ENCODE peak calls at places on chromosomes 11 and 22, in seven cellular contexts. V, A, K, Q, Z, P and X are unnamed samples.

GRCh38 chr22:22798716-22799115 is 88.9 kb upstream of the IGLL5 start:
- DNase-seq in V (no peak), A (no peak), K (no peak), Q (no peak), Z (no peak), P (no peak), X (no peak)

GRCh38 chr11:68122936-68123539 is 1.9 kb upstream of the CHKA start:
- DNase-seq in V (no peak), A (no peak), K (no peak), Q (peak), Z (no peak), P (peak), X (no peak)

GRCh38 chr11:71300187-71300586 is 47.8 kb upstream of the SHANK2 start:
- DNase-seq in V (no peak), A (no peak), K (no peak), Q (no peak), Z (no peak), P (no peak), X (no peak)

GRCh38 chr11:47099213-47099917 is 77.3 kb downstream of the ARFGAP2 start:
- DNase-seq in V (no peak), A (no peak), K (no peak), Q (no peak), Z (no peak), P (no peak), X (no peak)

GRCh38 chr11:73184953-73185671 is 33.0 kb upstream of the P2RY2 start:
- DNase-seq in V (peak), A (peak), K (peak), Q (peak), Z (peak), P (peak), X (peak)

GRCh38 chr11:57073121-57073520 is 84.4 kb downstream of the OR5AK2 start:
- DNase-seq in V (no peak), A (no peak), K (no peak), Q (no peak), Z (no peak), P (no peak), X (no peak)

GRCh38 chr11:3671334-3672254 is at the start of gene CHRNA10:
- DNase-seq in V (no peak), A (no peak), K (no peak), Q (no peak), Z (no peak), P (peak), X (no peak)

GRCh38 chr11:121067453-121067852 is 33.6 kb upstream of the TECTA start:
- DNase-seq in V (no peak), A (no peak), K (no peak), Q (no peak), Z (no peak), P (no peak), X (no peak)

GRCh38 chr11:27234043-27234668 is 128.9 kb downstream of the CCDC34 start:
- DNase-seq in V (no peak), A (no peak), K (peak), Q (no peak), Z (peak), P (no peak), X (peak)